ENCODE peak calls at places on chromosomes 1 and 21, in four cellular contexts. K is adrenal gland, S is uterus, B is body of pancreas. M is an unnamed sample.

GRCh38 chr1:88736633-88737248 is 52.7 kb downstream of the PKN2 start:
- DNase-seq in K (peak), S (no peak), B (no peak), M (no peak)

GRCh38 chr1:29849038-29849750 is 612.9 kb downstream of the PTPRU start:
- DNase-seq in K (no peak), S (no peak), B (no peak), M (peak)

GRCh38 chr21:45410151-45410864 is 5.3 kb downstream of the COL18A1 start:
- DNase-seq in K (no peak), S (no peak), B (peak), M (no peak)

GRCh38 chr1:234170622-234171021 is 202.6 kb upstream of the COA6 start:
- DNase-seq in K (no peak), S (no peak), B (no peak), M (no peak)

GRCh38 chr1:1315435-1315901 is 7.1 kb downstream of the PUSL1 start:
- DNase-seq in K (no peak), S (peak), B (no peak), M (no peak)

GRCh38 chr1:87723193-87723592 is 394.5 kb downstream of the LMO4 start:
- DNase-seq in K (no peak), S (no peak), B (no peak), M (no peak)

GRCh38 chr1:58786184-58786926 is 2.5 kb upstream of the JUN start:
- DNase-seq in K (no peak), S (no peak), B (no peak), M (no peak)

GRCh38 chr1:6651889-6652288 is 27.2 kb downstream of the THAP3 start:
- DNase-seq in K (no peak), S (no peak), B (no peak), M (no peak)

GRCh38 chr1:25565188-25565591 is 21.8 kb downstream of the LDLRAP1 start:
- DNase-seq in K (no peak), S (no peak), B (no peak), M (no peak)

GRCh38 chr1:8137406-8138244 is 111.5 kb upstream of the ERRFI1 start:
- DNase-seq in K (peak), S (peak), B (no peak), M (peak)

GRCh38 chr1:4733446-4734175 is 79.2 kb downstream of the AJAP1 start:
- DNase-seq in K (no peak), S (no peak), B (no peak), M (no peak)

GRCh38 chr1:93152835-93153234 is 27.4 kb downstream of the TMED5 start:
- DNase-seq in K (no peak), S (no peak), B (no peak), M (no peak)

GRCh38 chr1:28509705-28510349 is 4.0 kb downstream of the RCC1 start:
- DNase-seq in K (peak), S (no peak), B (peak), M (no peak)

GRCh38 chr1:169527461-169528213 is 41.9 kb upstream of the SLC19A2 start:
- DNase-seq in K (peak), S (no peak), B (no peak), M (no peak)

GRCh38 chr1:156624814-156625435 is 5.7 kb downstream of the HAPLN2 start:
- DNase-seq in K (no peak), S (no peak), B (no peak), M (no peak)

GRCh38 chr1:63046539-63046938 is 262.6 kb downstream of the ATG4C start:
- DNase-seq in K (no peak), S (no peak), B (no peak), M (no peak)

GRCh38 chr1:188888387-188888786 is 1589.3 kb downstream of the BRINP3 start:
- DNase-seq in K (no peak), S (no peak), B (no peak), M (no peak)

GRCh38 chr1:18015719-18016118 is 91.9 kb upstream of the IGSF21 start:
- DNase-seq in K (no peak), S (no peak), B (no peak), M (no peak)

GRCh38 chr1:23217421-23218115 is at the start of gene HTR1D:
- DNase-seq in K (no peak), S (no peak), B (peak), M (no peak)

GRCh38 chr1:60281360-60281932 is 207.9 kb upstream of the C1orf87 start:
- DNase-seq in K (peak), S (peak), B (peak), M (peak)

GRCh38 chr1:9767964-9768668 is 55.6 kb downstream of the CLSTN1 start:
- DNase-seq in K (no peak), S (no peak), B (no peak), M (peak)

GRCh38 chr1:48679868-48680267 is 96.8 kb downstream of the BEND5 start:
- DNase-seq in K (no peak), S (no peak), B (no peak), M (no peak)

GRCh38 chr1:23742670-23743286 is 493 bp upstream of the ELOA start:
- DNase-seq in K (peak), S (no peak), B (peak), M (peak)

GRCh38 chr1:27682351-27682944 is 10.5 kb upstream of the IFI6 start:
- DNase-seq in K (no peak), S (no peak), B (no peak), M (no peak)

GRCh38 chr1:101389547-101389929 is 152.7 kb downstream of the S1PR1 start:
- DNase-seq in K (no peak), S (no peak), B (no peak), M (no peak)

GRCh38 chr1:197921235-197922069 is 4.3 kb downstream of the LHX9 start:
- DNase-seq in K (no peak), S (no peak), B (no peak), M (no peak)

GRCh38 chr1:197922070-197922390 is 4.9 kb downstream of the LHX9 start:
- DNase-seq in K (no peak), S (no peak), B (no peak), M (no peak)

GRCh38 chr1:197920345-197921117 is 3.4 kb downstream of the LHX9 start:
- DNase-seq in K (no peak), S (no peak), B (no peak), M (no peak)

GRCh38 chr1:197924516-197925123 is 7.4 kb downstream of the LHX9 start:
- DNase-seq in K (peak), S (peak), B (peak), M (no peak)

DNA sequence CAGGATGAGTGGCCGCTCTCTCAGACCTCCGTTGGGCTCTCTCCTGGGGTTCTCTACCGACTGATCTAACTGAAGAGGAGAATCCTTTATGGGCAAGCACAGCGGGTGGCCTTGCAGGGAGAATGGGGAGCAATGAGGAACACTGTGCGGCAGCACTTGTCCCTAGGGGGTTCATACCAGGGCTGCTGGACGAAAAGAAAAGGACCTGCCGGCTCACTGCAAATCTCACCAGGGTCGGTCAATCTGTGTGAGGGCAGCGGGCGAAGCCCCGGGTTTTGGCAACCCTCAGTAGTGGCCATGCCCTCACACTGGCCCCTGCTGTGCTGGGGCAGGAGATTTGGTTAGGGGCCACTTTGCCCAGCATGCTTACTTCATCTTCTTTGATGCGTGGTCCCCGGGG is 5.8 kb downstream of the LHX9 start:
- DNase-seq in K (no peak), S (no peak), B (no peak), M (no peak)
- H3K4me3 ChIP-seq in K (no peak), S (no peak), B (no peak), M (no peak)

GRCh38 chr1:2506901-2507565 is 19.4 kb downstream of the PANK4 start:
- DNase-seq in K (no peak), S (no peak), B (no peak), M (no peak)
- TF ChIP-seq POLR2A in K (no peak), S (no peak), B (no peak), M (no peak)

GRCh38 chr1:154352581-154353459 is 27.5 kb downstream of the ATP8B2 start:
- DNase-seq in K (peak), S (peak), B (peak), M (peak)

GRCh38 chr1:154351363-154352068 is 26.2 kb downstream of the ATP8B2 start:
- DNase-seq in K (no peak), S (no peak), B (peak), M (no peak)

GRCh38 chr1:154353966-154354365 is 28.6 kb downstream of the ATP8B2 start:
- DNase-seq in K (no peak), S (no peak), B (no peak), M (no peak)

GRCh38 chr1:154352245-154352580 is 26.9 kb downstream of the ATP8B2 start:
- DNase-seq in K (no peak), S (no peak), B (no peak), M (no peak)

DNA sequence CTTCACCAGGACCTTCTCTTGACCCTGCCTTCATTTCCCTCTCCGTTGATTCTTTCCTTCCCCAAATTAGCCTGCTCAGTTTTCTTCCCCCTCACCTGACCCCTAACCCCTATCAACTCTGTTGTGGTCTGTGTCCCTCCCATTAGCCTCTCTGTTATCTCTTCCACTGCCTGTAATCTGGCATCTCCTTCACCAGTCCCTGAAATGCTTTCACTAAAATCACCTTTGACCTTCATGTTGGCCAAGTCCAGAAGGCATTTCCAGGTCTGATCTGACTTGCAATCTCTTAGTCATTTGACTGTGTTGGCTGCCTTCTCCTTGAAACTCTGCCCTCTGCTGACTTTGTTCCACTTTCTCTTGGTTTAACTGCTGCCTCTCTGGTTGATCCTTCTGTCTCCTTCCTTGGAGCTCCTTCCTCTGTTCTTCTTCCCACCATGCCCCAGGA is 28.2 kb downstream of the ATP8B2 start:
- DNase-seq in K (peak), S (peak), B (peak), M (peak)
- H3K4me3 ChIP-seq in K (no peak), S (peak), B (no peak), M (peak)

GRCh38 chr1:221743416-221744208 is 1.7 kb upstream of the DUSP10 start:
- DNase-seq in K (no peak), S (no peak), B (peak), M (no peak)

GRCh38 chr1:221741364-221741970 is 422 bp downstream of the DUSP10 start:
- DNase-seq in K (peak), S (peak), B (peak), M (peak)

GRCh38 chr1:221742555-221743415 is 896 bp upstream of the DUSP10 start:
- DNase-seq in K (peak), S (peak), B (peak), M (peak)

GRCh38 chr1:221740941-221741363 is 937 bp downstream of the DUSP10 start:
- DNase-seq in K (peak), S (no peak), B (peak), M (no peak)

GRCh38 chr1:221741971-221742554 is at the start of gene DUSP10:
- DNase-seq in K (peak), S (peak), B (peak), M (peak)
- TF ChIP-seq POLR2A in K (peak), S (peak), B (peak), M (peak)

GRCh38 chr1:178192686-178193085 is 98.8 kb downstream of the RASAL2 start:
- DNase-seq in K (peak), S (peak), B (peak), M (peak)
- H3K4me3 ChIP-seq in K (no peak), S (no peak), B (no peak), M (no peak)

DNA sequence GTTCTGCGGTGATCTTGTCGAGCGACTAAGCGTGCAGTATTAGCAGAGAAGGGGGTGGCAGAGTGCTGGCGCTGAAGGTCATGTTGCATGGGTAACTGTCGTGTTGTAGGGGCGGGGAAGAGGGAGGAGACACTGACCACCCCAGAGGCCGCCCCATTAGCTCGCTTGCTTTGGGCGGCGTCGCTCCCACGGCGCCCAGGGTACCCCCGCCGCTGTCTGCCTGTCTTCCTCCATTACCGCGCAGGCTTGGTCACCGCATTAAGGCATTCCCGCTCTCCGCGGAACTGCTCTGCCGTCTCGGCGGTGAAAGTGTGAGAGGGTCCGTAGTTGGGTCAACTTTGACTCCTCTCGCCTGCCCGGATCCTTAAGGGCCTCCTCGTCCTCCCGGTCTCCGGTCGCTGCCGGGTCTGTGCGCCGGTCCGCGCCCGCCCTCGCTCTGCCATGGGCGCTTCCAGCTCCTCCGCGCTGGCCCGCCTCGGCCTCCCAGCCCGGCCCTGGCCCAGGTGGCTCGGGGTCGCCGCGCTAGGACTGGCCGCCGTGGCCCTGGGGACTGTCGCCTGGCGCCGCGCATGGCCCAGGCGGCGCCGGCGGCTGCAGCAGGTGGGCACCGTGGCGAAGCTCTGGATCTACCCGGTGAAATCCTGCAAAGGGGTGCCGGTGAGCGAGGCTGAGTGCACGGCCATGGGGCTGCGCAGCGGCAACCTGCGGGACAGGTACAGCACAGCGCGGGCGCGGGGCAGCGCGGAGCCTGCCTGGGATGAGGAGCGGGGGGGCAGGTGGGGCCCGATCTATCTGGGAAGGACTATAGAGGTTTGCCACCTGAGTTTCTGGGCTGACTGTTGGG is at the start of gene MTARC2:
- DNase-seq in K (peak), S (peak), B (peak), M (peak)
- TF ChIP-seq POLR2A in K (peak), S (peak), B (peak), M (no peak)

M was measured in testis.